ENCODE peak calls at places on chromosomes 6 and 20, in four cellular contexts. E, P, H and K are unnamed samples.

GRCh38 chr20:41063442-41063841 is 34.8 kb downstream of the TOP1 start:
- DNase-seq in E (no peak), P (no peak), H (no peak), K (no peak)

GRCh38 chr6:97437087-97437486 is 154.1 kb upstream of the MMS22L start:
- DNase-seq in H (peak), E (no peak), P (peak), K (no peak)

GRCh38 chr6:43716099-43716498 is 28.5 kb upstream of the MRPS18A start:
- DNase-seq in P (no peak), H (peak), E (peak), K (no peak)

GRCh38 chr20:56629464-56630085 is 469 bp downstream of the TFAP2C start:
- DNase-seq in H (no peak), P (peak), E (no peak), K (peak)

GRCh38 chr6:57021086-57021720 is 25.3 kb upstream of the KIAA1586 start:
- DNase-seq in H (peak), E (no peak), P (peak), K (no peak)

GRCh38 chr6:108127826-108128225 is 38.0 kb upstream of the NR2E1 start:
- DNase-seq in E (no peak), P (no peak), H (no peak), K (no peak)

GRCh38 chr6:717135-717534 is 24.2 kb upstream of the EXOC2 start:
- DNase-seq in H (no peak), P (no peak), E (no peak), K (no peak)

GRCh38 chr6:26366504-26366903 is 1.5 kb downstream of the BTN3A2 start:
- DNase-seq in E (no peak), H (peak), P (no peak), K (no peak)

GRCh38 chr6:147651249-147652063 is 143.0 kb downstream of the SAMD5 start:
- DNase-seq in H (peak), P (no peak), E (peak), K (no peak)

GRCh38 chr20:43011491-43011890 is 178.2 kb downstream of the PTPRT start:
- DNase-seq in H (no peak), E (no peak), P (no peak), K (no peak)

GRCh38 chr20:17399303-17399985 is 131.7 kb downstream of the BFSP1 start:
- DNase-seq in P (no peak), E (no peak), H (no peak), K (no peak)

GRCh38 chr6:166910601-166911000 is 45.7 kb downstream of the RNASET2 start:
- DNase-seq in P (peak), E (no peak), H (no peak), K (no peak)

GRCh38 chr20:30484009-30484748 is 773.3 kb upstream of the DEFB115 start:
- DNase-seq in E (no peak), H (no peak), P (peak), K (no peak)

GRCh38 chr6:149614352-149614751 is 34.2 kb downstream of the KATNA1 start:
- DNase-seq in E (no peak), H (peak), P (no peak), K (no peak)

GRCh38 chr6:73640179-73640750 is 13.5 kb downstream of the SLC17A5 start:
- DNase-seq in H (no peak), P (no peak), E (no peak), K (no peak)

GRCh38 chr6:44399991-44400390 is 12.5 kb downstream of the CDC5L start:
- DNase-seq in E (no peak), P (no peak), H (peak), K (no peak)

GRCh38 chr6:70956451-70957283 is at the start of gene B3GAT2:
- DNase-seq in E (no peak), P (peak), H (peak), K (peak)

GRCh38 chr20:44198872-44199271 is 11.7 kb downstream of the OSER1 start:
- DNase-seq in H (no peak), E (no peak), P (no peak), K (no peak)

GRCh38 chr6:37628611-37629320 is 68.9 kb downstream of the MDGA1 start:
- DNase-seq in H (peak), E (no peak), P (no peak), K (no peak)

GRCh38 chr20:51306521-51307358 is 235.8 kb downstream of the NFATC2 start:
- DNase-seq in E (peak), P (peak), H (peak), K (peak)

GRCh38 chr6:125746731-125747588 is 2.5 kb upstream of the HEY2 start:
- DNase-seq in E (peak), P (peak), H (peak), K (peak)

GRCh38 chr6:19705606-19706005 is 131.6 kb upstream of the ID4 start:
- DNase-seq in H (no peak), E (no peak), P (no peak), K (no peak)

GRCh38 chr6:112149236-112149635 is 61.8 kb downstream of the FAM229B start:
- DNase-seq in P (no peak), H (no peak), E (no peak), K (no peak)

GRCh38 chr20:23583526-23583925 is 15.2 kb upstream of the CST9L start:
- DNase-seq in H (no peak), E (no peak), P (no peak), K (no peak)

GRCh38 chr6:170124836-170125235 is 166.0 kb downstream of the DLL1 start:
- DNase-seq in P (no peak), H (no peak), E (no peak), K (no peak)

GRCh38 chr6:17394192-17394611 is 807 bp downstream of the CAP2 start:
- DNase-seq in H (peak), E (peak), P (no peak), K (peak)

GRCh38 chr6:148343028-148343374 is 363 bp downstream of the SASH1 start:
- DNase-seq in H (no peak), E (no peak), P (no peak), K (no peak)

GRCh38 chr6:11197175-11197535 is 35.3 kb downstream of the NEDD9 start:
- DNase-seq in P (no peak), H (peak), E (no peak), K (no peak)

GRCh38 chr20:21936720-21937380 is 231.4 kb downstream of the PAX1 start:
- DNase-seq in H (no peak), P (no peak), E (no peak), K (no peak)

GRCh38 chr6:15536201-15536955 is 126.5 kb downstream of the DTNBP1 start:
- DNase-seq in E (no peak), H (peak), P (no peak), K (no peak)

GRCh38 chr6:29656157-29656556 is 735 bp upstream of the MOG start:
- DNase-seq in P (no peak), H (peak), E (no peak), K (no peak)

GRCh38 chr6:68059894-68060293 is 575.2 kb upstream of the ADGRB3 start:
- DNase-seq in E (no peak), H (peak), P (no peak), K (no peak)

GRCh38 chr6:135759831-135760230 is 91.7 kb upstream of the PDE7B start:
- DNase-seq in E (no peak), H (peak), P (no peak), K (no peak)

GRCh38 chr20:48862279-48862678 is 34.5 kb upstream of the PREX1 start:
- DNase-seq in H (no peak), E (no peak), P (no peak), K (no peak)
- TF ChIP-seq CTCF in H (no peak), E (no peak), P (no peak), K (no peak)

DNA sequence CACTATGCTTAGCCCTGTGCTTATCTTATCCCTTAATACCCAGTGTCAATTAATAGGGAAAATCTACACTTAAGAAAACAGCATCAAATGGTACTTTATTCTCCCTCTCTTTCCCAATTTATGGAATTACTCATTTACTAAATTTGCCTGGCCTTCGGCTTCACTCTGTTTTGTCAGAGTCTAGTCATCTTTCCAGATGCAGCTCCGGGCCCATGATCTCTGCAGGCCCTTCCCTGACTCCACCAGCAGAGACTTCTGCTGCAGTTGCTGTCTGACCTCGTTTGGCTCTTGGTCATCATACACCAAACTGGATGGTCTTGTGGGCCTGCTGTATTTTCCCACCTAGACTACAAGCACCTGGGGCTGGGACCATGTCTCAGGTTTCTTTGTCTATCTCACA is 27.4 kb downstream of the MRS2 start:
- DNase-seq in P (no peak), E (no peak), H (no peak), K (no peak)
- TF ChIP-seq CTCF in P (no peak), E (no peak), H (no peak), K (no peak)

DNA sequence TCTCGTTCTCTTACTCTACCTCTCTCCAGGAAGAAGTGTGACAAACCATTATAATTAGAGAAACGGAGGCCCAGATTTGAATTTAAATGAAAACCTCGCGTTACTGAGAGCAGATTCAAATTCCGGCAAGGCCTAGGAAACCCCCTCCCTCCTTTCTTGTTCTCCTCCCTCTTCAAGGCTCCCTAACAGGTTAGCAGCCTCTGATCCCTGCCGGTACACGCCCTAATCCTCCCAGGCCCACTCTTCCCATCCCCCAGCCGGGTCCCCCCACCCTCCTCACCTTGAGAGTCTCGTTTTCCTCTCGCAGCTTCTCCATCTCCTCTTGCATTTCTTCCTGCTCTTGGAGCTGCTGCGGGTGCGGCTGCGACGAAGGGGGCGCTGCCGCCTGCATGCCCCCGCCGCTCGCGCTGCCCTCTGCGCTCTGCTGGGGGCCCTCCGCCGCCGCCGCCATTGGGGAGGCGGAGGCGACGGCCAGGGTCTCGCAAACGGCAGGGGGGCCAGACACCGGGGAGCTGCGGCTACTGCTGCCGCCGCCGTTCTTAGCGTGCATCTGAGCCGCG is 3.8 kb downstream of the MTCL3 start:
- DNase-seq in P (peak), E (no peak), H (peak), K (peak)
- TF ChIP-seq CTCF in P (no peak), E (no peak), H (peak), K (no peak)

GRCh38 chr6:40804905-40805304 is 217.7 kb upstream of the LRFN2 start:
- DNase-seq in E (no peak), H (no peak), P (no peak), K (no peak)
- TF ChIP-seq CTCF in E (no peak), H (peak), P (no peak), K (peak)

GRCh38 chr6:12958052-12958706 is 241.6 kb downstream of the PHACTR1 start:
- DNase-seq in H (peak), E (no peak), P (no peak), K (no peak)
- TF ChIP-seq CTCF in H (no peak), E (no peak), P (no peak), K (no peak)

GRCh38 chr6:159842035-159842434 is 42.0 kb downstream of the PNLDC1 start:
- DNase-seq in P (no peak), H (peak), E (no peak), K (no peak)
- TF ChIP-seq CTCF in P (no peak), H (peak), E (no peak), K (peak)

DNA sequence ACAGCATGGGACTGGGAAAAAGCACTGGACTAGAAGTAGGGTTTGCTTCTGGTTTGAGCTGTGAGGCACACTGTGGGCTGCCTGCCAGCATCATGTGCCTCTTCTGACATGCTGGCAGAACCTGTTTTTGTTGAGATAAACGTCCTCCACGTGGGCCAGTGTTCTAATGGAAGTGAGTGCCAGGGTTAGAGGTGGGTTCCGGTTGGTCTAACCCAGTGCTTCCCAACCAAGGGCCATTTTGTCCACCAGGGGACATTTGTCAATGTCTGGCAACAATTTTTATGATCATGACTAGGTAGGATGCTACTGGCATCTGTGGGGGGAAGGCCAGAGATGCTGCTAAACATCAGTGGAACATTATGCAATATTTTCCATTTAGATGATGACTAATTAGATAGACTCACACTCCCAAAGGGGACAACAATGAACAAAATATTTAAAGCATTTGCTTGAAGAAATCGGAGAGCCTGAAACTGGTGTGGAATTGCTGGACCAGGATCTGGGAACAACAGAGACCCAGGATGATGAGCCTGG is 7.8 kb upstream of the APMAP start:
- DNase-seq in H (peak), E (peak), P (no peak), K (no peak)
- TF ChIP-seq CTCF in H (peak), E (no peak), P (no peak), K (no peak)